ENCODE peak calls at places on chromosomes 3 and 15, in eight cellular contexts. P is right atrium auricular region, R is epithelial cell of esophagus, D is AG04449, A is brain microvascular endothelial cell, T is hepatocyte, C is fibroblast of mammary gland, W is neural progenitor cell. E is an unnamed sample.

GRCh38 chr15:78629031-78629715 is 8.4 kb upstream of the CHRNA3 start:
- DNase-seq in P (no peak), R (no peak), D (no peak), A (no peak), T (no peak), C (no peak), W (no peak), E (no peak)

GRCh38 chr3:113439576-113439975 is 1.7 kb downstream of the CFAP44 start:
- DNase-seq in P (no peak), R (peak), D (no peak), A (no peak), T (peak), C (peak), W (no peak), E (no peak)

GRCh38 chr15:65903296-65904073 is 34.2 kb downstream of the RAB11A start:
- DNase-seq in P (no peak), R (no peak), D (peak), A (peak), T (no peak), C (peak), W (no peak), E (no peak)

GRCh38 chr3:50154840-50155490 is at the start of gene SEMA3F:
- DNase-seq in P (no peak), R (peak), D (no peak), A (peak), T (peak), C (peak), W (peak), E (no peak)

GRCh38 chr3:95197661-95198060 is 1134.8 kb downstream of the NSUN3 start:
- DNase-seq in P (no peak), R (no peak), D (no peak), A (no peak), T (no peak), C (no peak), W (no peak), E (no peak)

GRCh38 chr3:111650378-111651275 is 55.5 kb upstream of the ZBED2 start:
- DNase-seq in P (no peak), R (no peak), D (no peak), A (no peak), T (peak), C (no peak), W (no peak), E (no peak)

GRCh38 chr3:16801698-16802097 is 83.1 kb upstream of the PLCL2 start:
- DNase-seq in P (no peak), R (no peak), D (no peak), A (no peak), T (no peak), C (peak), W (no peak), E (no peak)

GRCh38 chr15:57015897-57016296 is 97.5 kb downstream of the TCF12 start:
- DNase-seq in P (no peak), R (peak), D (no peak), A (no peak), T (peak), C (no peak), W (no peak), E (no peak)

GRCh38 chr15:49035825-49036224 is 10.4 kb downstream of the SECISBP2L start:
- DNase-seq in P (no peak), R (no peak), D (no peak), A (no peak), T (peak), C (no peak), W (no peak), E (no peak)

GRCh38 chr15:84631706-84632272 is 22.3 kb downstream of the WDR73 start:
- DNase-seq in P (no peak), R (no peak), D (no peak), A (no peak), T (no peak), C (peak), W (no peak), E (no peak)

GRCh38 chr15:70629735-70630273 is 133.6 kb downstream of the UACA start:
- DNase-seq in P (no peak), R (no peak), D (no peak), A (no peak), T (no peak), C (no peak), W (no peak), E (no peak)

GRCh38 chr3:21447471-21448205 is 303.4 kb downstream of the ZNF385D start:
- DNase-seq in P (no peak), R (peak), D (peak), A (no peak), T (no peak), C (peak), W (no peak), E (no peak)

GRCh38 chr3:139619484-139619883 is 58.3 kb downstream of the NMNAT3 start:
- DNase-seq in P (no peak), R (no peak), D (no peak), A (no peak), T (no peak), C (no peak), W (no peak), E (no peak)

GRCh38 chr3:132231633-132232032 is 85.6 kb upstream of the ACP3 start:
- DNase-seq in P (no peak), R (peak), D (peak), A (peak), T (peak), C (peak), W (no peak), E (no peak)

GRCh38 chr3:159751754-159752153 is 236.9 kb upstream of the IL12A start:
- DNase-seq in P (no peak), R (peak), D (no peak), A (no peak), T (no peak), C (peak), W (no peak), E (no peak)

GRCh38 chr15:85946986-85947385 is 132.7 kb upstream of the AGBL1 start:
- DNase-seq in P (no peak), R (no peak), D (no peak), A (no peak), T (no peak), C (no peak), W (no peak), E (no peak)

GRCh38 chr15:83565553-83566159 is 88.3 kb upstream of the ADAMTSL3 start:
- DNase-seq in P (no peak), R (peak), D (no peak), A (peak), T (peak), C (peak), W (peak), E (no peak)

GRCh38 chr15:40694706-40695468 is at the start of gene RAD51:
- DNase-seq in P (peak), R (peak), D (peak), A (peak), T (peak), C (peak), W (peak), E (peak)

GRCh38 chr15:67117356-67117755 is 52.0 kb downstream of the SMAD3 start:
- DNase-seq in P (no peak), R (no peak), D (no peak), A (no peak), T (no peak), C (peak), W (no peak), E (no peak)

GRCh38 chr3:141127344-141128125 is 76.4 kb downstream of the SPSB4 start:
- DNase-seq in P (peak), R (no peak), D (no peak), A (no peak), T (no peak), C (no peak), W (peak), E (peak)

GRCh38 chr3:15339001-15339400 is 6.6 kb upstream of the SH3BP5 start:
- DNase-seq in P (no peak), R (no peak), D (no peak), A (no peak), T (no peak), C (no peak), W (no peak), E (no peak)

GRCh38 chr3:12449889-12450682 is 34.2 kb upstream of the TSEN2 start:
- DNase-seq in P (no peak), R (no peak), D (no peak), A (no peak), T (no peak), C (no peak), W (no peak), E (no peak)

GRCh38 chr15:62788224-62788623 is 254.3 kb upstream of the TPM1 start:
- DNase-seq in P (no peak), R (no peak), D (no peak), A (no peak), T (no peak), C (no peak), W (no peak), E (no peak)

GRCh38 chr15:85137507-85138175 is 156.0 kb downstream of the PDE8A start:
- DNase-seq in P (no peak), R (no peak), D (no peak), A (no peak), T (no peak), C (no peak), W (peak), E (no peak)

DNA sequence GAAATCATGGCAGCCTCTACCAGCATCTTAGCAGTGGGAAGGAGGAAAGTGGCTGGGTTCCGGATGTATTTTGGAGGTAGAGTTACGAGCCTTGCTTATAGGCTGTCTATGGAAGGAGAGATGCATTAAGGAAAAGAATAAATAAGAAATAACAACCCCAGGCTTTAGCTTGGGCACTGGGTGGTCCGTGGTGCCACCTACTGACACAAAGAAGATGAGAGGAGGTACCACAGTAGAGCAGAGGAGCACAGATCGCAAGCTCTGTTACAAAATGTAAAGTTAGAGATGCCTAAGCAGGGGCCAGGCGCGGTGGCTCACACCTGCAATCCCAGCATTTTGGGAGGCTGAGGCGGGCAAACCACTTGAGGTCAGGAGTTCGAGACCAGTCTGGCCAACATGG is 74.8 kb downstream of the TMEM39A start:
- DNase-seq in P (no peak), R (no peak), D (no peak), A (no peak), T (no peak), C (no peak), W (no peak), E (no peak)
- TF ChIP-seq CTCF in P (peak), R (no peak), D (no peak), A (peak), T (peak), C (no peak), W (peak), E (peak)

GRCh38 chr3:161171639-161172552 is 49.2 kb upstream of the NMD3 start:
- DNase-seq in P (no peak), R (peak), D (no peak), A (no peak), T (no peak), C (peak), W (peak), E (no peak)
- TF ChIP-seq CTCF in P (peak), R (peak), D (peak), A (peak), T (peak), C (peak), W (peak), E (peak)

DNA sequence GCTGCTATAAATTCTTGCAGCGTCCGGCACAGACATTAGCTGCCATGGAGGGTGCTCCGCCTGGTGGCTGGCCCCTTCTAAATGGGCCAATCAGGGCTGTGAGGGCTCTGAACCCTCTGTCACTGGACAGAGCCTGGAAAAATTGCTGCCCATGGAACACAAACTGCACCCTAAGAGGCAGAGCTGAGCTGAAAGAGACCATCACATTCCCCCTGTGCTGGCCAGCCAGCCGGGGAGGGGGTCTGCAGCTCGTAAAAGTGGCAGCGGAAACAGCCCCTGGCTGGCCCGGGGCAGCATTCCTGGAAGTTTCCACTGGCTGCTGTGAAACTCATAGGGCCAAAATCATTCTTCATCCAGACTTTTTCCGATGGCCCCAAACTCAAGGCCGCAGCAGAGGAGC is 21.0 kb upstream of the DUSP7 start:
- DNase-seq in P (no peak), R (no peak), D (no peak), A (no peak), T (peak), C (no peak), W (no peak), E (no peak)
- TF ChIP-seq CTCF in P (no peak), R (no peak), D (no peak), A (peak), T (peak), C (peak), W (no peak), E (no peak)

GRCh38 chr15:96073908-96074307 is 256.6 kb upstream of the NR2F2 start:
- DNase-seq in P (no peak), R (no peak), D (no peak), A (no peak), T (no peak), C (no peak), W (no peak), E (no peak)

GRCh38 chr15:96075895-96076294 is 254.6 kb upstream of the NR2F2 start:
- DNase-seq in P (no peak), R (no peak), D (no peak), A (no peak), T (no peak), C (no peak), W (no peak), E (no peak)

GRCh38 chr15:96070636-96071035 is 259.9 kb upstream of the NR2F2 start:
- DNase-seq in P (no peak), R (peak), D (no peak), A (peak), T (no peak), C (no peak), W (no peak), E (no peak)

GRCh38 chr15:96076350-96076749 is 254.2 kb upstream of the NR2F2 start:
- DNase-seq in P (no peak), R (no peak), D (no peak), A (no peak), T (no peak), C (no peak), W (no peak), E (no peak)

DNA sequence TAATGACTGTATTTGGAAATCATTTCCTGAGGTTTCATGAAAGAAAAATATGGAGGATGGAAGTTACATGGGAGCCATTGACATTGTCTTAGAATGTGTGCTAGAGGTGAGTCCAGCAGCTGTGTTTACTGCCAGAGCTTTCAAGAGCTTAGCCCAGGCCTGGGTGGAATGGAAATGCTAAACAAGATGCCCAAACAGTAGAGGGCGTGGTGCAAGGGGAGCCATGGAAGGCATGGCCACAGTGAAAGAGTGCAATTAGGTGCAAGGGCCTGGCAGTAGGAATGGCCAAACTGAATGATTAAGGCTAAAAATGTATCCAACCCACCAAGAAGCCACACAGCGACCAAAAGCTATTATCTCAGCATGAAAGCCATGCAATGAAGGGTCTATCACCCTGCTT is 257.7 kb upstream of the NR2F2 start:
- DNase-seq in P (no peak), R (no peak), D (no peak), A (no peak), T (no peak), C (no peak), W (no peak), E (no peak)
- TF ChIP-seq CTCF in P (no peak), R (no peak), D (no peak), A (no peak), T (no peak), C (no peak), W (no peak), E (no peak)

DNA sequence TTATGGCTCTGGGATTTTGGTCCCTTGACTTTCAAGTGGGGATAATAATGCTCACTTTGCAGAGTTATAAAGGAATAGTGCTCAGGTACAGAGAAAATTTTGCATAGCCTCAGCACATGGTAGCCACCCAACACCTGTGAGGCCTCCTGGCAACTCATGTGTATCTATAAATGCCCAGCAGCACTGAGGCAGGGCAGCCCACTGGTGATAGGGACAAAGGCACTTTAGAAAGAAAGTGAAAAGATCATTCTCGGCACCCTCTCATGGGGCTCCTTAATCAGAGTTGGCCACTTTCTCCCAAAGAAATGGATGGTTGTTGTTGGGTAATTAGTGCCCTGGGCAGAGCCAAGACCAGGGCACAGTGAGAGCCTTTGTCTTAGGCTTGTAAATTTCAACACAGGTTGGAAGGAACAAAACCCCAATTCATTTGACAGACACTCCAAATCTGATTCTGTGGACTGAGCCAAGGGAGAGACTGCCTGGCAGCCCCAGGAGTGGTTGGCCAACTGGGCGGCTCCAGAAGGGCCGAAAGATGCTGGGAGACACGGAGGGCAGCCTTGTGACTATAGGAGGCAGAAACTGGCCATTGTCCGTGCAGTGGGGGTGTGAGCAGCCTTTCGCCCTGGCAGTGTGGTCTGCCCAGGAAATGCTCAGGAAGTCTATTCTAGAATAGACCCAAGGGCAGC is 213.2 kb upstream of the RGMA start:
- DNase-seq in P (no peak), R (no peak), D (no peak), A (no peak), T (no peak), C (no peak), W (no peak), E (no peak)
- TF ChIP-seq CTCF in P (no peak), R (no peak), D (no peak), A (no peak), T (no peak), C (no peak), W (no peak), E (no peak)

DNA sequence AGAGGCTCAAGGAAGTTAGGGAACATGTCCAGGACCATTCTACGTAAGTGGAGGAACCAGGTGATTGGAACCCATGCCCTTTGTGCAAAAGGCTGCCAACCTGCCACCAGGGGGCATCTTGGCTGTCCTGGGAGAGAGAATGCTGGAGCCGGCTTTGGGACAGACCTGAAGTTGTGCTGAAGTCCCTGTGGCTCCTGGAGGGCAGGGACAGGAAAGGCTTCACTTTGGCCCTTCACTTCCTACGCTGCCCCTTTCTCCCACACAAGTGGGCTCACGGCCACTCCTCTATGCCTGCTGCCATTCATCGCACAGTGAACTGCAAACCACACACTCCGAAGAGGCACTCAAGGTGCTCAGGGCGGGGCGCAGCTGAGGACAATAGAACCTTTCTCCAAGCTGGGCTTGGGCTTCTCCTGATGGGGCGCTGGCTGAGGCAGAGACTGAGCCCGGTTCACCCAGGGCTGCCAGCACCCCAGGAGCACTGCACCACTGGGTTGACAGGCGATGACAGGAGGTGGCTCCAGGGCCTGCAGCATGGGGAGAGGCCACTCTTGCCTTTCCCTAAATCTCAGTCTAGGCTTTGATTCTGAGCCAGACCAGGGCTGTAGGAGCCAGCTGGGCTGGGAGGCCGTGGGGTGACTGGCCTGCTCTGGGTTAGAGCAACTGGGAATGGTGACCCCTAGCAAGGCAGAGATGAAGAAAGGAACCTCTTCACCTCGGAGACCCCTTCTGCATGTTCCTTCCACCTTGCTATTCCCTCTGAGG is 8.4 kb downstream of the SHF start:
- DNase-seq in P (no peak), R (peak), D (no peak), A (no peak), T (no peak), C (no peak), W (peak), E (no peak)
- TF ChIP-seq CTCF in P (peak), R (peak), D (peak), A (peak), T (peak), C (peak), W (peak), E (peak)

GRCh38 chr3:129827765-129828164 is 65.7 kb downstream of the TMCC1 start:
- DNase-seq in P (no peak), R (no peak), D (no peak), A (no peak), T (no peak), C (no peak), W (no peak), E (no peak)

GRCh38 chr3:129820587-129820986 is 72.9 kb downstream of the TMCC1 start:
- DNase-seq in P (no peak), R (no peak), D (no peak), A (no peak), T (no peak), C (no peak), W (no peak), E (no peak)

GRCh38 chr3:129824926-129825541 is 68.5 kb downstream of the TMCC1 start:
- DNase-seq in P (no peak), R (peak), D (no peak), A (no peak), T (peak), C (peak), W (peak), E (no peak)

GRCh38 chr3:129822679-129823078 is 70.8 kb downstream of the TMCC1 start:
- DNase-seq in P (no peak), R (peak), D (peak), A (no peak), T (no peak), C (peak), W (no peak), E (no peak)
- TF ChIP-seq CTCF in P (no peak), R (no peak), D (no peak), A (no peak), T (no peak), C (no peak), W (no peak), E (no peak)

GRCh38 chr3:46695177-46695961 is 1.9 kb upstream of the ALS2CL start:
- DNase-seq in P (peak), R (peak), D (no peak), A (no peak), T (peak), C (peak), W (peak), E (no peak)
- TF ChIP-seq CTCF in P (no peak), R (peak), D (no peak), A (peak), T (peak), C (peak), W (peak), E (peak)

E was measured in chondrocyte.